ENCODE peak calls at places on chromosome 5, in seven cellular contexts. U is brain microvascular endothelial cell, L is cardiac fibroblast, K is fibroblast of the aortic adventitia, A is fibroblast of lung, D is tibial nerve, N is choroid plexus epithelial cell. X is an unnamed sample.

GRCh38 chr5:69308046-69308553 is 24.5 kb downstream of the CCDC125 start:
- DNase-seq in U (no peak), K (no peak), D (no peak), A (peak), L (no peak), N (no peak), X (no peak)

GRCh38 chr5:80275347-80275746 is 19.5 kb upstream of the SERINC5 start:
- DNase-seq in U (no peak), A (peak), N (peak), D (no peak), K (peak), L (peak), X (no peak)

GRCh38 chr5:143401846-143402463 is 1.5 kb downstream of the NR3C1 start:
- DNase-seq in U (no peak), K (peak), D (no peak), L (no peak), A (no peak), N (no peak), X (no peak)

GRCh38 chr5:41509399-41510175 is 814 bp downstream of the PLCXD3 start:
- DNase-seq in U (no peak), N (no peak), A (no peak), K (no peak), L (no peak), D (no peak), X (no peak)

GRCh38 chr5:37557734-37558293 is 178.7 kb downstream of the WDR70 start:
- DNase-seq in L (no peak), A (no peak), N (no peak), K (no peak), U (no peak), D (no peak), X (no peak)

GRCh38 chr5:142527664-142528295 is 158.1 kb downstream of the FGF1 start:
- DNase-seq in K (no peak), D (no peak), U (no peak), L (no peak), N (no peak), A (no peak), X (no peak)

GRCh38 chr5:103041071-103041676 is 78.8 kb downstream of the GIN1 start:
- DNase-seq in A (peak), U (no peak), N (peak), K (peak), D (no peak), L (peak), X (peak)

GRCh38 chr5:98104454-98105188 is 668.8 kb upstream of the RGMB start:
- DNase-seq in U (no peak), L (no peak), N (peak), D (no peak), A (no peak), K (no peak), X (no peak)

GRCh38 chr5:67404261-67405100 is 207.9 kb upstream of the CD180 start:
- DNase-seq in N (peak), A (peak), D (no peak), U (peak), K (peak), L (peak), X (peak)

GRCh38 chr5:122145906-122146305 is 16.6 kb downstream of the ZNF474 start:
- DNase-seq in D (no peak), K (no peak), N (no peak), A (no peak), U (no peak), L (no peak), X (no peak)

GRCh38 chr5:89728750-89729149 is 680.8 kb downstream of the CETN3 start:
- DNase-seq in D (peak), A (peak), K (peak), U (peak), L (peak), N (peak), X (peak)

GRCh38 chr5:112957970-112958773 is 18.4 kb upstream of the DCP2 start:
- DNase-seq in L (peak), N (peak), A (peak), U (peak), D (no peak), K (peak), X (peak)

GRCh38 chr5:41445937-41446563 is 64.4 kb downstream of the PLCXD3 start:
- DNase-seq in N (peak), U (no peak), L (peak), K (peak), A (peak), D (no peak), X (peak)

GRCh38 chr5:127002390-127002789 is 28.0 kb downstream of the MARCHF3 start:
- DNase-seq in U (peak), A (peak), K (peak), D (no peak), N (peak), L (peak), X (no peak)

GRCh38 chr5:111735829-111736228 is 21.2 kb downstream of the NREP start:
- DNase-seq in N (peak), D (no peak), U (peak), A (peak), K (peak), L (peak), X (peak)

GRCh38 chr5:111553889-111554288 is 41.6 kb upstream of the STARD4 start:
- DNase-seq in D (no peak), A (no peak), K (peak), L (no peak), U (no peak), N (no peak), X (no peak)

GRCh38 chr5:147898875-147899401 is 7.4 kb downstream of the C5orf46 start:
- DNase-seq in D (no peak), N (no peak), U (no peak), L (no peak), A (peak), K (peak), X (no peak)

GRCh38 chr5:172868924-172869565 is 35.0 kb downstream of the ERGIC1 start:
- DNase-seq in A (peak), N (peak), D (peak), L (peak), K (peak), U (peak), X (peak)

GRCh38 chr5:117590944-117591343 is 1016.3 kb upstream of the SEMA6A start:
- DNase-seq in D (no peak), L (peak), A (no peak), U (no peak), N (peak), K (no peak), X (peak)

GRCh38 chr5:102600964-102601363 is 102.2 kb upstream of the SLCO6A1 start:
- DNase-seq in L (peak), D (no peak), K (peak), A (peak), U (peak), N (peak), X (no peak)

GRCh38 chr5:140162275-140162674 is 12.7 kb upstream of the CYSTM1 start:
- DNase-seq in A (no peak), K (no peak), N (no peak), L (no peak), U (no peak), D (no peak), X (no peak)

GRCh38 chr5:97163360-97163764 is 19.7 kb downstream of the RIOK2 start:
- DNase-seq in D (no peak), N (peak), K (peak), U (no peak), L (peak), A (no peak), X (no peak)

GRCh38 chr5:146805099-146805498 is 73.5 kb downstream of the PPP2R2B start:
- DNase-seq in D (no peak), U (no peak), L (no peak), A (peak), N (no peak), K (no peak), X (no peak)

GRCh38 chr5:37770791-37771190 is 69.0 kb downstream of the GDNF start:
- DNase-seq in N (no peak), L (no peak), K (peak), A (peak), D (no peak), U (no peak), X (no peak)

GRCh38 chr5:68838157-68838718 is 255.6 kb upstream of the SLC30A5 start:
- DNase-seq in K (no peak), A (no peak), D (peak), N (no peak), U (no peak), L (no peak), X (no peak)

GRCh38 chr5:10812218-10812617 is 51.2 kb upstream of the DAP start:
- DNase-seq in D (no peak), K (no peak), U (no peak), N (no peak), L (no peak), A (peak), X (no peak)

GRCh38 chr5:82601862-82602261 is 323.7 kb upstream of the RPS23 start:
- DNase-seq in N (no peak), L (no peak), U (no peak), A (no peak), D (no peak), K (no peak), X (no peak)

GRCh38 chr5:171924493-171925122 is 81.8 kb downstream of the FBXW11 start:
- DNase-seq in D (no peak), K (no peak), U (no peak), N (no peak), L (no peak), A (no peak), X (no peak)

GRCh38 chr5:156947933-156948332 is 15.1 kb downstream of the TIMD4 start:
- DNase-seq in L (no peak), N (no peak), U (no peak), K (no peak), A (no peak), D (no peak), X (no peak)

GRCh38 chr5:127934791-127935256 is 148.7 kb upstream of the SLC12A2 start:
- DNase-seq in U (no peak), N (peak), K (peak), L (peak), D (no peak), A (peak), X (peak)

DNA sequence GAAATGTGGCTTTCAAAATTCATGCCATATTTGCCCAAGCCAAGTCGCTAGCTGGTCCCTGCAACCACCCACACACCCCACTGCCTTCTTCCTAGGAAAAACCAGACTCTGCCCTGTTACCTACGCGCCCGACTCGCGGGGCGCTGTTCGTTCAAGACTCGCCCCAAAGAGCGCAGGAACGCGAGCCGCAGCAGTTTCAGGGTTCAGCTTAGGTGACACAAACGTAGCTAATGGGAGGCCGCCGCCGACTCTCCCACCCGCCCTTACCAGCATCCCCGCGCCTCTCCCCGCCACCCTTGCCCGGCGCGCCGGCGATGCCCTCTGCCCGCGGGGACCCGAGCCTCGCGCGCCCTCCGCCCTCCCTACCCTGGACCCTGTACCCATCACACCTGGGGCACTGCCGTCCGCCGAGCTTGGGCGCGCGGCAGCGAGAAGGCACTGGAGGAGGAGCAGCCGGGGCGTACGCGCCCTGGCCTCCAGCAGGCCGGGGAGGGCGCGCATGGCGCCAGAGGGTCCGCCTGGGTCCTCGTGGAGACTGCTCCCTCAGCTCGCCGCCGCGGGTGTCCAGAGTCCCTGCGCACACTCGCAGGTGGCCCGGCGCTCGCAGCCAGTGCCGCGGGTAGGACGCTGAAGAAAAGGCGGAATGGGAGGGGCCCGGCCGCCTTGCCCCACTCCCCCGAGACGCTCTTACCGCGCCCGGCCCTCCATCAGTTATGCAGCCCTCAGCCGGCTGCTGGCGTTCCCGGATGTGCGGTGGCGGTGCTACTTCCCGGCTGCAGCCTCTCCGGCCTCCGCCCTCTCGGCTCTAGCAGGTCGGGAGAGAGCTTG is at the start of gene EMB:
- DNase-seq in L (no peak), K (peak), N (peak), U (no peak), D (no peak), A (peak), X (no peak)
- H3K4me3 ChIP-seq in L (peak), K (peak), N (no peak), U (peak), D (peak), A (peak), X (peak)

DNA sequence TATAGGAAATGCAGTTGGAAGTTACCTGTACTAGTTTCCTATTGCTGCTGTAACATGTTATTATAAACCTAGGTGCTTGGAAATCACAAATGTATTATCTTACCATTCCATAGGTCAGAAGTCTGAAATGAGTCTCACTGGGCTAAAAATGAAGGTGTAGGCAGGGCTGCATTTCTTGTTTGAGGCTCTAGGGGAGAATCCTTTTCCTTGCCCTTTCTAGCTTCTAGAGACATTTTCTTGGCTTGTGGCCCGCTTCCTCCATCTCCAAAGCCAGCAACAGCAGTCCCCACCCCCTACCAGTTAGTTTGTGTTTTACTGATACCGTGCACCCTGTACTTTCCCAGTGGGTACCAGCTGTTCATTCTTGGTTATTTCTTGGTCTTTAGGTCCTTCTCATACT is 153.3 kb downstream of the SLF1 start:
- DNase-seq in K (no peak), U (no peak), D (no peak), A (no peak), N (peak), L (no peak), X (no peak)
- TF ChIP-seq CTCF in K (no peak), U (no peak), D (no peak), A (no peak), N (no peak), L (no peak), X (no peak)

GRCh38 chr5:134007581-134008256 is 2.9 kb upstream of the VDAC1 start:
- DNase-seq in L (peak), A (peak), N (peak), K (no peak), D (no peak), U (peak), X (no peak)

GRCh38 chr5:134004626-134005414 is at the start of gene VDAC1:
- DNase-seq in U (peak), N (peak), A (peak), D (peak), K (peak), L (peak), X (peak)

GRCh38 chr5:134005415-134006118 is 792 bp upstream of the VDAC1 start:
- DNase-seq in N (peak), L (peak), K (no peak), A (peak), D (no peak), U (no peak), X (no peak)

GRCh38 chr5:134003957-134004625 is 684 bp downstream of the VDAC1 start:
- DNase-seq in D (peak), K (peak), L (peak), N (peak), A (peak), U (peak), X (peak)

DNA sequence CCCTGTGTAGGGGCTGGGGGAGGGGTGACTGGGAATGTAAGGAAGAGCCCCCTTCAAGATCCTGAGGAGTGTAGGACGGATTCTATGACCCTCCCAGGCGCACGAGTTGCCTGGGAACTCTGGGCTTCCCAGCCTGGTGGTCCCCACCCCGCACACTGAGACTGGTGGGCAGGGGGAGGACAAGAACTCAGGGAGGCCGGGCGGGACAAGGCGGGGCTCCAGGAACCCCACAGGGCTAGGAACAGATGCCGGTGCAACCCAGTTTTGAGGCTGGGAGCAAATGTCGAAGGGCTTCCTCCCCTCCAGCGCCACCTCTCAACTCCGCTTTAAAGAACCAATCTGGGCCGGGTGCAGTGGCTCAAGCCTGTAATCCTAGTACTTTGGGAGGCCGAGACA is 1.3 kb upstream of the VDAC1 start:
- DNase-seq in A (no peak), D (no peak), N (no peak), L (no peak), K (no peak), U (no peak), X (no peak)
- H3K4me3 ChIP-seq in A (peak), D (no peak), N (peak), L (peak), K (peak), U (peak), X (peak)

DNA sequence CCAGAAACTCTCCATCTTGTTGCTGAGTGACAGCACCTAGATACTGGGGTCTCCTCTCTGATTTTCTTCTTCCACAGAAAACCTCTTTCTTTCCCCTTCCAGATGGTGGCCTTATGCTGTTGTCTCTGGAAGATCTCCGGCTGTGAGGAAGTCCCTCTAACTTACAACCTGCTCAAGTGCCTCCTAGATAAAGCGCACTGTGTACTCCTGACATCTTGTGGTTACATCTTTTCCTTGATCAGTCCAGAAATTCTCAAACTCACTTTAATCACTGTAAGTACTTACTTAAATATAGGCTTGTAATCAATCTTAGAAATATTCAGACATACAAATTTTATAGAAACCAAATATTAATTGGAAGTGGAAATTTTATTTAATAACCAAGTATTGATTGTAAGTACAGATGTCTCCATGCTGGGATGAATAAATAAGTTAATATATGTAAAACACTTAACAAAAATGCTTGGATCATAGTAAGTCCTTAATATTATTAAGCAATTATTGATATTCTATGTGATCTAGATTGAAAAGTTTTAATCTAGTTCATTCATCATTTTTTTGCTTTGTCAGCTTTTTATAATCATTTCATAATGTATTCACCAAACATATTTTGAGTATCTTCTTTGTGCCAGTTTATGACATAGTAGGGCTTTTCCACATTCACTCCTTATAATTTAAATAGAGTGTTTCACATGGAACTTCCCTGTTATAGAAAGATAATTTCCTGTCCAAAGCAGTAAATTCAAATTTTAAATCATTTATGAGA is 1381.4 kb upstream of the CDH6 start:
- DNase-seq in U (no peak), K (no peak), A (no peak), L (no peak), N (no peak), D (no peak), X (no peak)
- TF ChIP-seq CTCF in U (no peak), K (no peak), A (no peak), L (no peak), N (no peak), D (no peak), X (no peak)

GRCh38 chr5:33890633-33891032 is 1.2 kb downstream of the ADAMTS12 start:
- DNase-seq in N (peak), U (peak), L (peak), K (peak), A (peak), D (no peak), X (peak)

GRCh38 chr5:33894566-33894965 is 2.8 kb upstream of the ADAMTS12 start:
- DNase-seq in K (peak), U (peak), D (no peak), A (peak), L (peak), N (peak), X (peak)

GRCh38 chr5:33890147-33890546 is 1.6 kb downstream of the ADAMTS12 start:
- DNase-seq in A (peak), K (peak), L (peak), D (no peak), U (no peak), N (peak), X (peak)

GRCh38 chr5:33892419-33893151 is 795 bp upstream of the ADAMTS12 start:
- DNase-seq in U (peak), L (peak), K (peak), D (peak), A (peak), N (peak), X (peak)

GRCh38 chr5:33891731-33892418 is at the start of gene ADAMTS12:
- DNase-seq in U (peak), A (peak), N (peak), D (no peak), K (peak), L (peak), X (peak)
- H3K4me3 ChIP-seq in U (peak), A (peak), N (peak), D (peak), K (peak), L (peak), X (peak)

X was measured in foreskin fibroblast.